ENCODE peak calls at places on chromosomes 6 and 20, in four cellular contexts. R is A673, E is IMR-90, N is upper lobe of left lung. T is an unnamed sample.

GRCh38 chr6:119181046-119181445 is 102.6 kb upstream of the FAM184A start:
- DNase-seq in N (no peak), R (no peak), E (no peak), T (no peak)

GRCh38 chr20:51584737-51585136 is 42.2 kb upstream of the NFATC2 start:
- DNase-seq in E (no peak), N (no peak), R (no peak), T (no peak)

GRCh38 chr6:146357578-146358340 is 185.9 kb upstream of the RAB32 start:
- DNase-seq in E (peak; percentile 27), N (no peak), R (peak; percentile 42), T (no peak)

GRCh38 chr20:59207742-59208357 is 44.2 kb downstream of the ZNF831 start:
- DNase-seq in E (no peak), R (peak; percentile 52), N (no peak), T (peak; percentile 76)

GRCh38 chr20:21936720-21937380 is 231.4 kb downstream of the PAX1 start:
- DNase-seq in R (peak; percentile 60), E (no peak), N (no peak), T (no peak)

GRCh38 chr20:24998631-24999445 is 6.3 kb upstream of the APMAP start:
- DNase-seq in R (no peak), E (peak; percentile 4), N (no peak), T (no peak)

GRCh38 chr6:17280552-17281090 is 540 bp upstream of the RBM24 start:
- DNase-seq in E (no peak), N (peak; percentile 87), R (peak; percentile 36), T (no peak)

GRCh38 chr6:131950767-131951575 is at the start of gene CCN2:
- DNase-seq in R (peak; percentile 90), N (peak; percentile 94), E (peak; percentile 100), T (no peak)

GRCh38 chr20:1623501-1624250 is 3.9 kb upstream of the SIRPB1 start:
- DNase-seq in R (no peak), E (no peak), N (peak; percentile 22), T (no peak)

GRCh38 chr6:14596410-14596809 is 478.8 kb downstream of the CD83 start:
- DNase-seq in R (peak; percentile 60), N (no peak), E (peak; percentile 84), T (no peak)

GRCh38 chr6:146813554-146813953 is 214.8 kb downstream of the ADGB start:
- DNase-seq in R (no peak), N (no peak), E (peak; percentile 32), T (no peak)

GRCh38 chr20:34798871-34799270 is 26.6 kb downstream of the NCOA6 start:
- DNase-seq in R (no peak), N (no peak), E (no peak), T (no peak)

GRCh38 chr6:87730310-87730709 is 28.3 kb upstream of the AKIRIN2 start:
- DNase-seq in N (no peak), E (peak; percentile 63), R (no peak), T (no peak)

GRCh38 chr20:56431451-56431850 is 19.4 kb downstream of the CASS4 start:
- DNase-seq in R (no peak), E (no peak), N (no peak), T (no peak)

GRCh38 chr6:158381214-158381613 is 68.9 kb downstream of the TULP4 start:
- DNase-seq in E (no peak), R (no peak), N (no peak), T (no peak)

GRCh38 chr20:44909872-44910689 is at the start of gene PABPC1L:
- DNase-seq in E (peak; percentile 54), R (peak; percentile 73), N (peak; percentile 94), T (peak; percentile 68)

GRCh38 chr6:70281923-70282902 is 20.7 kb downstream of the COL9A1 start:
- DNase-seq in E (no peak), R (no peak), N (peak; percentile 66), T (no peak)

GRCh38 chr6:85285146-85285545 is 164.7 kb upstream of the NT5E start:
- DNase-seq in R (no peak), N (no peak), E (no peak), T (no peak)

GRCh38 chr6:40959781-40960327 is 79.2 kb downstream of the UNC5CL start:
- DNase-seq in R (no peak), N (no peak), E (no peak), T (no peak)

GRCh38 chr6:40962241-40962640 is 76.8 kb downstream of the UNC5CL start:
- DNase-seq in N (no peak), E (peak; percentile 95), R (peak; percentile 31), T (no peak)

GRCh38 chr6:40961831-40962230 is 77.2 kb downstream of the UNC5CL start:
- DNase-seq in N (no peak), E (no peak), R (no peak), T (no peak)

GRCh38 chr6:40963019-40963418 is 76.0 kb downstream of the UNC5CL start:
- DNase-seq in N (no peak), R (no peak), E (no peak), T (no peak)

DNA sequence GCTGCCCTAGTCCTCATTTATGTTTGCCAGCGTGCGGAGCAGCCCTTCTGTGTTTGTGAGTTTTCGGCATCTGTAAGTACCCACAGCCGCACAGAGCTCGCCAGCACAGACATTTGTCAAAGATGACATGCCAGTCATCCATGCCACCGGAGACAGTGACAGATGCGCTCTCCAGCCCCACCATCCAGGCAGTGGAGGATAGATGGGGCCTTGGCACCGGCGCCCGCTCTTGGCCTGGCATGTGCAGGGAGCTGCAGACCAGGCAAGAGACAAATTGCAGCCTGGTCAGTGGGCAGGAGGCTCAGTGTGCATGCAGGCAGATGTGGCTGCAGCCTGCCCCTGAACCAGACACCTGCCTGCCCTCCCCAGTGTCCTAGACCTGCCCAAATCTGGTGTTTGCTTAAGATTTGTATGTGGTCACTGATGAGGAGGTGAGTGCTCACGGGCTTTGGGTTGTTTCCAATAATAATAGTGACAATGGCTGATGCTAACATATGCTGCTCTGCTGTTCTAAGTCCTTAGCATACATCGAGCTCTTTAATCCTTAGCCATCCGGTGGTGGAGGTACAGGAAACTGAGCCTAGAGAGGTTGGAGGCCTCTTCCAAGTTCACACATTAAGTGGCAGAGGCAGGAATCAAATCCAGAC is 78.1 kb downstream of the UNC5CL start:
- DNase-seq in E (peak; percentile 23), R (no peak), N (peak; percentile 65), T (no peak)
- H3K4me1 ChIP-seq in E (peaks cover 11% of the 10 kb centered on the region), R (no peaks in the 10 kb centered on the region), N (no peaks in the 10 kb centered on the region), T (no peaks in the 10 kb centered on the region)

GRCh38 chr6:168950500-168951223 is 303.0 kb downstream of the THBS2 start:
- DNase-seq in E (peak; percentile 14), R (no peak), N (peak; percentile 44), T (no peak)
- H3K4me3 ChIP-seq in E (no peak overlapping the region), R (no peak overlapping the region), N (no peak overlapping the region), T (no peak overlapping the region)

GRCh38 chr20:19392344-19393140 is 180.1 kb downstream of the SLC24A3 start:
- DNase-seq in E (no peak), R (no peak), N (no peak), T (no peak)

GRCh38 chr20:19396466-19397081 is 184.1 kb downstream of the SLC24A3 start:
- DNase-seq in R (peak; percentile 52), E (no peak), N (no peak), T (no peak)

GRCh38 chr20:19401096-19401495 is 188.7 kb downstream of the SLC24A3 start:
- DNase-seq in N (no peak), R (no peak), E (no peak), T (no peak)

GRCh38 chr20:19403549-19403948 is 191.1 kb downstream of the SLC24A3 start:
- DNase-seq in N (no peak), E (no peak), R (no peak), T (no peak)

GRCh38 chr20:19397676-19398075 is 185.2 kb downstream of the SLC24A3 start:
- DNase-seq in N (no peak), E (no peak), R (peak; percentile 92), T (no peak)
- H3K27ac ChIP-seq in N (no peak overlapping the region), E (no peak overlapping the region), R (peak overlapping the region; percentile 72), T (no peak overlapping the region)

GRCh38 chr6:156010-156409 is 136.3 kb upstream of the DUSP22 start:
- DNase-seq in R (no peak), N (no peak), E (no peak), T (no peak)
- H3K4me1 ChIP-seq in R (no peaks in the 10 kb centered on the region), N (no peaks in the 10 kb centered on the region), E (peaks cover 5% of the 10 kb centered on the region), T (no peaks in the 10 kb centered on the region)

GRCh38 chr6:53327017-53327395 is 21.7 kb downstream of the ELOVL5 start:
- DNase-seq in E (peak; percentile 24), N (no peak), R (no peak), T (no peak)
- H3K4me3 ChIP-seq in E (no peak overlapping the region), N (no peak overlapping the region), R (no peak overlapping the region), T (no peak overlapping the region)

GRCh38 chr20:46953596-46953995 is 59.0 kb downstream of the EYA2 start:
- DNase-seq in N (no peak), E (no peak), R (no peak), T (no peak)
- H3K27ac ChIP-seq in N (no peak overlapping the region), E (peak overlapping the region; percentile 81), R (no peak overlapping the region), T (no peak overlapping the region)

DNA sequence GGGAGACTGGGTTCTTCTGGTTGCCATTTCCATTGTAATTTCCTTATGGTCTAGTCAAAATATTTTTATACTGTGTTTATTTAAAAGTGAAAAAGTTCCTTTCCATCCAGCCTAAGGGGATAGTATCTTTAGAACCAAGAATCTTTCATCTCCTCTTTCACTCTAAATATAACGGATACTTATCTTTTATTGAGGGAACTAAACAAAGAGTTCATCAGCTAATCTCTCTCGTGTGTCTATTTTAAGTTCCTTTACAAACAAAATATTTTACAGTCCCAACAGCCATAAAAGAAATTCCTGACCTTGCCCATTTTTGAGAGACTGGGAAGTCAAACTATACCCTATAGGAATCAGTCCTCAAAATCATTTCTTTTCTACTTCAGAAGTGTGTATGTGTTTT is 232.7 kb downstream of the NKAIN2 start:
- DNase-seq in N (no peak), E (no peak), R (no peak), T (no peak)
- H3K4me1 ChIP-seq in N (no peaks in the 10 kb centered on the region), E (no peaks in the 10 kb centered on the region), R (no peaks in the 10 kb centered on the region), T (no peaks in the 10 kb centered on the region)

T was measured in CD4-positive, alpha-beta memory T cell.